ENCODE peak calls at places on chromosomes 2 and 18, in five cellular contexts. X is dorsolateral prefrontal cortex; Q is K562; S is stimulated activated CD4-positive, alpha-beta T cell treated with anti-CD3 and anti-CD28 coated beads, Interleukin-15, amount 100 ng/mL, for 48 hours; J is mammary epithelial cell. A is an unnamed sample.
A peak's percentile ranks its signal among the peaks of the same experiment; 100 is the strongest.

GRCh38 chr2:153476491-153477095 is 2.0 kb downstream of the RPRM start:
- DNase-seq in X (peak; percentile 9), Q (no peak), S (no peak), J (no peak), A (peak; percentile 57)

GRCh38 chr18:13223341-13224148 is 5.0 kb downstream of the LDLRAD4 start:
- DNase-seq in X (no peak), Q (no peak), S (no peak), J (no peak), A (no peak)

GRCh38 chr18:7096838-7097237 is 20.8 kb downstream of the LAMA1 start:
- DNase-seq in X (no peak), Q (no peak), S (no peak), J (no peak), A (no peak)

GRCh38 chr18:22336406-22336805 is 81.3 kb downstream of the CTAGE1 start:
- DNase-seq in X (no peak), Q (no peak), S (no peak), J (no peak), A (no peak)

GRCh38 chr2:96083064-96083889 is 33.1 kb downstream of the ADRA2B start:
- DNase-seq in X (no peak), Q (no peak), S (no peak), J (no peak), A (no peak)

GRCh38 chr2:162582357-162582798 is 238.4 kb downstream of the GCA start:
- DNase-seq in X (no peak), Q (no peak), S (no peak), J (no peak), A (no peak)

GRCh38 chr2:223093436-223093839 is 41.4 kb downstream of the KCNE4 start:
- DNase-seq in X (no peak), Q (no peak), S (no peak), J (peak; percentile 63), A (no peak)

GRCh38 chr18:812123-812672 is at the start of gene YES1:
- DNase-seq in X (peak; percentile 12), Q (peak; percentile 96), S (peak; percentile 59), J (peak; percentile 78), A (peak; percentile 59)

GRCh38 chr18:35479911-35480586 is 17.7 kb downstream of the INO80C start:
- DNase-seq in X (no peak), Q (no peak), S (no peak), J (peak; percentile 41), A (no peak)

GRCh38 chr2:239267411-239267941 is 133.3 kb downstream of the HDAC4 start:
- DNase-seq in X (peak; percentile 3), Q (peak; percentile 40), S (peak; percentile 84), J (peak; percentile 64), A (no peak)

GRCh38 chr18:49081511-49082146 is 130.9 kb upstream of the SMAD7 start:
- DNase-seq in X (no peak), Q (no peak), S (no peak), J (peak; percentile 56), A (no peak)

GRCh38 chr2:7803515-7803914 is 878.3 kb upstream of the ID2 start:
- DNase-seq in X (no peak), Q (no peak), S (no peak), J (no peak), A (no peak)

GRCh38 chr18:55319517-55319905 is 268.5 kb downstream of the TCF4 start:
- DNase-seq in X (no peak), Q (no peak), S (no peak), J (no peak), A (no peak)

GRCh38 chr2:154952346-154953010 is 254.0 kb downstream of the KCNJ3 start:
- DNase-seq in X (peak; percentile 34), Q (no peak), S (no peak), J (no peak), A (peak; percentile 58)

GRCh38 chr2:200472853-200473464 is 36.9 kb downstream of the KCTD18 start:
- DNase-seq in X (no peak), Q (no peak), S (no peak), J (no peak), A (no peak)

A was measured in NCI-H2227 treated with DMSO at 0.1 percent for 48 hours.